ENCODE peak calls at places on chromosomes 2 and 18, in five cellular contexts. X is ovary; Q is Panc1; E is CD8-positive, alpha-beta T cell; I is heart left ventricle. P is an unnamed sample.

GRCh38 chr18:8783994-8784530 is 78.7 kb downstream of the MTCL1 start:
- DNase-seq in X (no peak), Q (no peak), E (no peak), I (no peak), P (no peak)

GRCh38 chr2:9163306-9164111 is 43.1 kb upstream of the ASAP2 start:
- DNase-seq in X (no peak), Q (no peak), E (no peak), I (no peak), P (peak; percentile 54)

GRCh38 chr2:6602471-6602870 is 263.2 kb downstream of the CMPK2 start:
- DNase-seq in X (no peak), Q (no peak), E (no peak), I (no peak), P (no peak)

GRCh38 chr2:11590193-11590592 is 56.3 kb downstream of the GREB1 start:
- DNase-seq in X (peak; percentile 42), Q (no peak), E (no peak), I (no peak), P (no peak)

GRCh38 chr2:138267161-138267901 is 234.2 kb upstream of the SPOPL start:
- DNase-seq in X (no peak), Q (no peak), E (no peak), I (no peak), P (peak; percentile 78)

GRCh38 chr18:74196220-74197119 is 48.1 kb downstream of the TIMM21 start:
- DNase-seq in X (no peak), Q (peak; percentile 70), E (peak; percentile 44), I (no peak), P (peak; percentile 67)

GRCh38 chr2:122307772-122308171 is 552.3 kb downstream of the TSN start:
- DNase-seq in X (no peak), Q (no peak), E (no peak), I (no peak), P (peak; percentile 9)

GRCh38 chr2:423479-423878 is 135.6 kb upstream of the ALKAL2 start:
- DNase-seq in X (no peak), Q (no peak), E (no peak), I (no peak), P (no peak)

GRCh38 chr2:20093263-20094141 is 42.1 kb upstream of the LAPTM4A start:
- DNase-seq in X (peak; percentile 78), Q (no peak), E (no peak), I (no peak), P (peak; percentile 64)

GRCh38 chr2:225612636-225613035 is 213.1 kb downstream of the NYAP2 start:
- DNase-seq in X (no peak), Q (no peak), E (no peak), I (no peak), P (no peak)

GRCh38 chr18:74225193-74225840 is 66.4 kb downstream of the CYB5A start:
- DNase-seq in X (no peak), Q (no peak), E (no peak), I (no peak), P (peak; percentile 33)

GRCh38 chr18:50285631-50286321 is 1.7 kb downstream of the CXXC1 start:
- DNase-seq in X (peak; percentile 36), Q (no peak), E (no peak), I (peak; percentile 47), P (no peak)

GRCh38 chr2:60213865-60214657 is 339.4 kb downstream of the BCL11A start:
- DNase-seq in X (no peak), Q (no peak), E (no peak), I (no peak), P (peak; percentile 99)

GRCh38 chr2:204673877-204674276 is 128.6 kb downstream of the PARD3B start:
- DNase-seq in X (no peak), Q (no peak), E (no peak), I (no peak), P (peak; percentile 77)

GRCh38 chr18:77114564-77115391 is 17.8 kb downstream of the MBP start:
- DNase-seq in X (peak; percentile 82), Q (no peak), E (peak; percentile 55), I (peak; percentile 91), P (peak; percentile 100)

GRCh38 chr2:47070920-47071824 is 83.9 kb downstream of the STPG4 start:
- DNase-seq in X (peak; percentile 66), Q (no peak), E (peak; percentile 43), I (peak; percentile 87), P (peak; percentile 14)

GRCh38 chr2:47068966-47069627 is 86.0 kb downstream of the STPG4 start:
- DNase-seq in X (no peak), Q (no peak), E (no peak), I (peak; percentile 58), P (no peak)

GRCh38 chr2:47069628-47070154 is 85.4 kb downstream of the STPG4 start:
- DNase-seq in X (peak; percentile 73), Q (no peak), E (no peak), I (peak; percentile 80), P (peak; percentile 85)

GRCh38 chr2:47072018-47072691 is 83.0 kb downstream of the STPG4 start:
- DNase-seq in X (peak; percentile 92), Q (no peak), E (no peak), I (peak; percentile 93), P (no peak)

GRCh38 chr2:47070155-47070919 is 84.8 kb downstream of the STPG4 start:
- DNase-seq in X (peak; percentile 61), Q (no peak), E (no peak), I (no peak), P (no peak)
- TF ChIP-seq CTCF in X (no peak), Q (no peak), E (no peak), I (no peak), P (no peak)

GRCh38 chr2:159196393-159196925 is 90.0 kb downstream of the WDSUB1 start:
- DNase-seq in X (no peak), Q (no peak), E (no peak), I (no peak), P (no peak)
- H3K36me3 ChIP-seq in X (no peaks in the 10 kb centered on the region), Q (peaks cover 14% of the 10 kb centered on the region), E (no peaks in the 10 kb centered on the region), I (peaks cover 82% of the 10 kb centered on the region), P (peaks cover 33% of the 10 kb centered on the region)

GRCh38 chr2:31688282-31688681 is 107.5 kb upstream of the SRD5A2 start:
- DNase-seq in X (no peak), Q (no peak), E (no peak), I (no peak), P (no peak)
- TF ChIP-seq CTCF in X (no peak), Q (peak; percentile 68), E (peak; percentile 57), I (peak; percentile 47), P (peak; percentile 35)

GRCh38 chr2:69344305-69344704 is 42.7 kb downstream of the GFPT1 start:
- DNase-seq in X (no peak), Q (no peak), E (no peak), I (no peak), P (no peak)
- H3K36me3 ChIP-seq in X (no peaks in the 10 kb centered on the region), Q (peaks cover 37% of the 10 kb centered on the region), E (peaks cover 66% of the 10 kb centered on the region), I (peaks cover 100% of the 10 kb centered on the region), P (peaks cover 27% of the 10 kb centered on the region)

GRCh38 chr2:157876066-157876770 is at the start of gene ACVR1:
- DNase-seq in X (peak; percentile 96), Q (no peak), E (peak; percentile 78), I (peak; percentile 96), P (peak; percentile 88)
- TF ChIP-seq CTCF in X (peak; percentile 49), Q (peak; percentile 74), E (peak; percentile 27), I (peak; percentile 66), P (peak; percentile 58)

DNA sequence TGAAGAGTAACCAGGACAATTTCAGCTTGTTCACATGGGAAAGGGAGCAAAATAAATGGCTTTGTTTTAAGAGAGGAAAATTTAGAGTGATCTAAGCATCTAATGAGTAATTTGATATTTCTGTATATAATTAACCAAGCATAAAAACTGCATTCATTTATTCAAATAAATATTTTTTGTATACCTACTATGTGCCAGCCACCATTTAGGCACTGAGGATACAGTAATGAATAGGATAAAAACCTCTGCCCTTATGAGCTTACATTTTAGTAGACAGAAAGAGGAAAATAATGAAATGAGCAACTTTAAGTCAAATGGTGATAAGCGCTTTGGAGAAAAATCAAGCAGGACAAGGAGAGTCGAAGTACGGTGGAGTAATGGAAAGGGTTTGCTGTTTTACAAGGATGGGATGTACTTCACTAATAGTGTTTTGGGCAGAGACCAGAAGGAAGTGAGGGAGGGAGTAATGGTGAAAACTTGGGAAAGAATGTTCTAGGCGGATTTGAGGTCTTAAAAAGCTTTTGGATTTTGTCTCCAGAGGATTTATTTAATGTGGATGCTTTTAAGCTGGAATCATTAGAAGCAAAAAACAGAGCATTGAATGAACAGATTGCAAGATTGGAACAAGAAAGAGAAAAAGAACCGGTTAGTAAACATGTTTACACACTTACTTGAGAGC is 17.4 kb downstream of the NDC80 start:
- DNase-seq in X (no peak), Q (no peak), E (no peak), I (no peak), P (no peak)
- H3K36me3 ChIP-seq in X (no peaks in the 10 kb centered on the region), Q (peaks cover 29% of the 10 kb centered on the region), E (no peaks in the 10 kb centered on the region), I (no peaks in the 10 kb centered on the region), P (no peaks in the 10 kb centered on the region)